ENCODE peak calls at places on chromosomes 16 and 17, in eight cellular contexts. One of them, this sample, is unnamed.

GRCh38 chr17:41098042-41098441 is at the start of gene KRTAP4-8:
- DNase-seq in GM04504: no peak
- DNase-seq in BE2C: no peak
- DNase-seq in astrocyte of the hippocampus: no peak
- DNase-seq in endodermal cell: no peak
- DNase-seq in HT-29: no peak
- DNase-seq in AML-193: no peak
- DNase-seq in MCF 10A: no peak
- DNase-seq in this sample: no peak

GRCh38 chr17:43014020-43014615 is 7.5 kb downstream of the IFI35 start:
- DNase-seq in MCF 10A: no peak
- DNase-seq in GM04504: no peak
- DNase-seq in HT-29: no peak
- DNase-seq in astrocyte of the hippocampus: no peak
- DNase-seq in endodermal cell: peak
- DNase-seq in AML-193: peak
- DNase-seq in BE2C: no peak
- DNase-seq in this sample: no peak

GRCh38 chr17:66290097-66290722 is 12.2 kb upstream of the PRKCA start:
- DNase-seq in BE2C: peak
- DNase-seq in GM04504: no peak
- DNase-seq in AML-193: no peak
- DNase-seq in astrocyte of the hippocampus: no peak
- DNase-seq in MCF 10A: peak
- DNase-seq in endodermal cell: no peak
- DNase-seq in HT-29: no peak
- DNase-seq in this sample: no peak

GRCh38 chr17:49472527-49472926 is 22.6 kb upstream of the NGFR start:
- DNase-seq in GM04504: no peak
- DNase-seq in BE2C: no peak
- DNase-seq in HT-29: no peak
- DNase-seq in endodermal cell: no peak
- DNase-seq in astrocyte of the hippocampus: no peak
- DNase-seq in MCF 10A: no peak
- DNase-seq in AML-193: no peak
- DNase-seq in this sample: no peak

GRCh38 chr16:17318200-17318599 is 152.6 kb downstream of the XYLT1 start:
- DNase-seq in GM04504: no peak
- DNase-seq in MCF 10A: peak
- DNase-seq in HT-29: no peak
- DNase-seq in AML-193: no peak
- DNase-seq in astrocyte of the hippocampus: peak
- DNase-seq in endodermal cell: peak
- DNase-seq in BE2C: no peak
- DNase-seq in this sample: no peak

GRCh38 chr17:14923981-14924380 is 341.1 kb downstream of the PMP22 start:
- DNase-seq in astrocyte of the hippocampus: no peak
- DNase-seq in AML-193: no peak
- DNase-seq in HT-29: no peak
- DNase-seq in endodermal cell: no peak
- DNase-seq in BE2C: no peak
- DNase-seq in MCF 10A: no peak
- DNase-seq in GM04504: no peak
- DNase-seq in this sample: no peak

GRCh38 chr16:12137344-12138094 is 161.0 kb downstream of the SNX29 start:
- DNase-seq in HT-29: no peak
- DNase-seq in astrocyte of the hippocampus: no peak
- DNase-seq in MCF 10A: no peak
- DNase-seq in endodermal cell: no peak
- DNase-seq in BE2C: no peak
- DNase-seq in AML-193: no peak
- DNase-seq in GM04504: no peak
- DNase-seq in this sample: no peak

GRCh38 chr17:38605230-38605851 is 411 bp downstream of the SRCIN1 start:
- DNase-seq in astrocyte of the hippocampus: no peak
- DNase-seq in BE2C: no peak
- DNase-seq in GM04504: no peak
- DNase-seq in AML-193: no peak
- DNase-seq in MCF 10A: no peak
- DNase-seq in HT-29: no peak
- DNase-seq in endodermal cell: peak
- DNase-seq in this sample: no peak

GRCh38 chr17:3843935-3844516 is 2.0 kb downstream of the NCBP3 start:
- DNase-seq in MCF 10A: peak
- DNase-seq in AML-193: peak
- DNase-seq in endodermal cell: peak
- DNase-seq in HT-29: peak
- DNase-seq in BE2C: peak
- DNase-seq in astrocyte of the hippocampus: peak
- DNase-seq in GM04504: no peak
- DNase-seq in this sample: no peak

GRCh38 chr16:17666293-17666692 is 195.5 kb upstream of the XYLT1 start:
- DNase-seq in HT-29: no peak
- DNase-seq in MCF 10A: no peak
- DNase-seq in BE2C: no peak
- DNase-seq in GM04504: no peak
- DNase-seq in astrocyte of the hippocampus: no peak
- DNase-seq in endodermal cell: no peak
- DNase-seq in AML-193: no peak
- DNase-seq in this sample: no peak

GRCh38 chr17:69969897-69970296 is 105.1 kb upstream of the KCNJ16 start:
- DNase-seq in MCF 10A: no peak
- DNase-seq in BE2C: no peak
- DNase-seq in astrocyte of the hippocampus: peak
- DNase-seq in endodermal cell: no peak
- DNase-seq in GM04504: no peak
- DNase-seq in HT-29: no peak
- DNase-seq in AML-193: no peak
- DNase-seq in this sample: no peak

GRCh38 chr17:45313419-45313771 is 3.4 kb downstream of the MAP3K14 start:
- DNase-seq in AML-193: no peak
- DNase-seq in MCF 10A: no peak
- DNase-seq in astrocyte of the hippocampus: no peak
- DNase-seq in BE2C: no peak
- DNase-seq in GM04504: no peak
- DNase-seq in HT-29: no peak
- DNase-seq in endodermal cell: no peak
- DNase-seq in this sample: no peak

GRCh38 chr17:3800362-3801042 is 486 bp downstream of the ITGAE start:
- DNase-seq in astrocyte of the hippocampus: no peak
- DNase-seq in endodermal cell: no peak
- DNase-seq in BE2C: no peak
- DNase-seq in AML-193: no peak
- DNase-seq in GM04504: no peak
- DNase-seq in HT-29: no peak
- DNase-seq in MCF 10A: no peak
- DNase-seq in this sample: no peak

GRCh38 chr17:50209472-50210248 is 8.2 kb upstream of the COL1A1 start:
- DNase-seq in astrocyte of the hippocampus: peak
- DNase-seq in BE2C: peak
- DNase-seq in endodermal cell: peak
- DNase-seq in MCF 10A: peak
- DNase-seq in AML-193: no peak
- DNase-seq in HT-29: no peak
- DNase-seq in GM04504: peak
- DNase-seq in this sample: no peak

GRCh38 chr17:49715717-49716279 is 8.0 kb upstream of the SLC35B1 start:
- DNase-seq in BE2C: no peak
- DNase-seq in endodermal cell: no peak
- DNase-seq in astrocyte of the hippocampus: no peak
- DNase-seq in GM04504: no peak
- DNase-seq in MCF 10A: no peak
- DNase-seq in HT-29: no peak
- DNase-seq in AML-193: no peak
- DNase-seq in this sample: no peak

GRCh38 chr17:18932360-18933055 is 19.5 kb upstream of the SLC5A10 start:
- DNase-seq in MCF 10A: no peak
- DNase-seq in BE2C: no peak
- DNase-seq in HT-29: no peak
- DNase-seq in AML-193: no peak
- DNase-seq in GM04504: no peak
- DNase-seq in astrocyte of the hippocampus: no peak
- DNase-seq in endodermal cell: no peak
- DNase-seq in this sample: no peak

GRCh38 chr16:4984174-4985000 is 26.3 kb downstream of the SEC14L5 start:
- DNase-seq in astrocyte of the hippocampus: no peak
- DNase-seq in MCF 10A: no peak
- DNase-seq in GM04504: no peak
- DNase-seq in HT-29: no peak
- DNase-seq in endodermal cell: no peak
- DNase-seq in BE2C: no peak
- DNase-seq in AML-193: peak
- DNase-seq in this sample: no peak

GRCh38 chr16:57620316-57621231 is 7.9 kb upstream of the ADGRG1 start:
- DNase-seq in BE2C: peak
- DNase-seq in MCF 10A: no peak
- DNase-seq in AML-193: no peak
- DNase-seq in HT-29: peak
- DNase-seq in endodermal cell: peak
- DNase-seq in astrocyte of the hippocampus: no peak
- DNase-seq in GM04504: no peak
- DNase-seq in this sample: no peak

GRCh38 chr17:79388556-79389295 is 222.1 kb downstream of the RBFOX3 start:
- DNase-seq in endodermal cell: peak
- DNase-seq in HT-29: peak
- DNase-seq in AML-193: peak
- DNase-seq in GM04504: no peak
- DNase-seq in BE2C: peak
- DNase-seq in MCF 10A: peak
- DNase-seq in astrocyte of the hippocampus: peak
- DNase-seq in this sample: no peak

GRCh38 chr16:88306411-88306810 is 76.3 kb upstream of the ZNF469 start:
- DNase-seq in BE2C: no peak
- DNase-seq in astrocyte of the hippocampus: no peak
- DNase-seq in AML-193: no peak
- DNase-seq in endodermal cell: no peak
- DNase-seq in GM04504: no peak
- DNase-seq in HT-29: no peak
- DNase-seq in MCF 10A: no peak
- DNase-seq in this sample: no peak

This sample was measured in SIG-M5.